ENCODE peak calls at places on chromosomes 12 and 14, in seven cellular contexts. One of them, this sample, is unnamed.

GRCh38 chr14:64200170-64200569 is 94.0 kb downstream of the ESR2 start:
- DNase-seq in prostate gland: no peak
- DNase-seq in K562: no peak
- DNase-seq in SK-N-SH: no peak
- DNase-seq in breast epithelium: no peak
- DNase-seq in GM23338: peak; percentile 47
- DNase-seq in HCT116: no peak
- DNase-seq in this sample: no peak

GRCh38 chr14:92717571-92718042 is 30.8 kb downstream of the LGMN start:
- DNase-seq in SK-N-SH: no peak
- DNase-seq in HCT116: no peak
- DNase-seq in prostate gland: no peak
- DNase-seq in GM23338: no peak
- DNase-seq in K562: no peak
- DNase-seq in breast epithelium: no peak
- DNase-seq in this sample: no peak

GRCh38 chr12:68855771-68856170 is 47.8 kb downstream of the MDM2 start:
- DNase-seq in K562: no peak
- DNase-seq in prostate gland: no peak
- DNase-seq in GM23338: no peak
- DNase-seq in breast epithelium: no peak
- DNase-seq in SK-N-SH: no peak
- DNase-seq in HCT116: no peak
- DNase-seq in this sample: no peak

GRCh38 chr14:57875296-57875695 is 9.4 kb upstream of the SLC35F4 start:
- DNase-seq in breast epithelium: no peak
- DNase-seq in K562: no peak
- DNase-seq in prostate gland: no peak
- DNase-seq in HCT116: no peak
- DNase-seq in GM23338: no peak
- DNase-seq in SK-N-SH: no peak
- DNase-seq in this sample: no peak

GRCh38 chr14:84202486-84202885 is 1327.5 kb upstream of the FLRT2 start:
- DNase-seq in SK-N-SH: no peak
- DNase-seq in prostate gland: no peak
- DNase-seq in GM23338: peak; percentile 35
- DNase-seq in K562: no peak
- DNase-seq in HCT116: no peak
- DNase-seq in breast epithelium: no peak
- DNase-seq in this sample: no peak

GRCh38 chr12:26870491-26871419 is 37.8 kb upstream of the ITPR2 start:
- DNase-seq in prostate gland: peak; percentile 78
- DNase-seq in K562: no peak
- DNase-seq in HCT116: peak; percentile 33
- DNase-seq in SK-N-SH: peak; percentile 53
- DNase-seq in GM23338: no peak
- DNase-seq in breast epithelium: no peak
- DNase-seq in this sample: peak; percentile 77

GRCh38 chr12:13536219-13536910 is 339.8 kb downstream of the EMP1 start:
- DNase-seq in SK-N-SH: no peak
- DNase-seq in GM23338: no peak
- DNase-seq in HCT116: no peak
- DNase-seq in breast epithelium: no peak
- DNase-seq in K562: no peak
- DNase-seq in prostate gland: no peak
- DNase-seq in this sample: no peak

GRCh38 chr14:51093371-51094281 is 1.3 kb downstream of the TRIM9 start:
- DNase-seq in GM23338: peak; percentile 78
- DNase-seq in HCT116: no peak
- DNase-seq in K562: no peak
- DNase-seq in SK-N-SH: peak; percentile 80
- DNase-seq in prostate gland: no peak
- DNase-seq in breast epithelium: no peak
- DNase-seq in this sample: no peak

GRCh38 chr14:69481815-69482568 is 2.5 kb upstream of the PLEKHD1 start:
- DNase-seq in SK-N-SH: no peak
- DNase-seq in HCT116: no peak
- DNase-seq in prostate gland: no peak
- DNase-seq in breast epithelium: no peak
- DNase-seq in GM23338: no peak
- DNase-seq in K562: no peak
- DNase-seq in this sample: no peak

GRCh38 chr14:96198430-96199133 is 6.1 kb upstream of the BDKRB2 start:
- DNase-seq in prostate gland: no peak
- DNase-seq in K562: no peak
- DNase-seq in SK-N-SH: no peak
- DNase-seq in breast epithelium: no peak
- DNase-seq in HCT116: no peak
- DNase-seq in GM23338: no peak
- DNase-seq in this sample: no peak

GRCh38 chr12:76679778-76680177 is 84.1 kb upstream of the ZDHHC17 start:
- DNase-seq in K562: no peak
- DNase-seq in HCT116: no peak
- DNase-seq in SK-N-SH: no peak
- DNase-seq in GM23338: no peak
- DNase-seq in breast epithelium: no peak
- DNase-seq in prostate gland: no peak
- DNase-seq in this sample: no peak

GRCh38 chr14:39233680-39234326 is at the start of gene MIA2:
- DNase-seq in HCT116: no peak
- DNase-seq in SK-N-SH: no peak
- DNase-seq in breast epithelium: no peak
- DNase-seq in prostate gland: no peak
- DNase-seq in GM23338: no peak
- DNase-seq in K562: no peak
- DNase-seq in this sample: no peak

GRCh38 chr14:71703477-71703876 is 228.8 kb upstream of the RGS6 start:
- DNase-seq in K562: no peak
- DNase-seq in GM23338: no peak
- DNase-seq in prostate gland: no peak
- DNase-seq in breast epithelium: no peak
- DNase-seq in SK-N-SH: no peak
- DNase-seq in HCT116: no peak
- DNase-seq in this sample: no peak

GRCh38 chr12:90017316-90017715 is 308.7 kb upstream of the ATP2B1 start:
- DNase-seq in HCT116: no peak
- DNase-seq in GM23338: no peak
- DNase-seq in breast epithelium: no peak
- DNase-seq in prostate gland: no peak
- DNase-seq in K562: no peak
- DNase-seq in SK-N-SH: no peak
- DNase-seq in this sample: no peak

GRCh38 chr14:75438486-75439080 is 10.8 kb downstream of the JDP2 start:
- DNase-seq in prostate gland: no peak
- DNase-seq in SK-N-SH: no peak
- DNase-seq in GM23338: no peak
- DNase-seq in breast epithelium: no peak
- DNase-seq in K562: no peak
- DNase-seq in HCT116: no peak
- DNase-seq in this sample: no peak

GRCh38 chr14:26204954-26205479 is 392.8 kb downstream of the NOVA1 start:
- DNase-seq in prostate gland: peak; percentile 8
- DNase-seq in K562: no peak
- DNase-seq in HCT116: no peak
- DNase-seq in GM23338: peak; percentile 71
- DNase-seq in breast epithelium: peak; percentile 59
- DNase-seq in SK-N-SH: peak; percentile 7
- DNase-seq in this sample: peak; percentile 25

GRCh38 chr14:39469094-39469710 is 37.0 kb upstream of the FBXO33 start:
- DNase-seq in GM23338: peak; percentile 73
- DNase-seq in K562: no peak
- DNase-seq in HCT116: no peak
- DNase-seq in SK-N-SH: no peak
- DNase-seq in breast epithelium: no peak
- DNase-seq in prostate gland: no peak
- DNase-seq in this sample: no peak

GRCh38 chr14:31787377-31787776 is 226.2 kb downstream of the NUBPL start:
- DNase-seq in GM23338: no peak
- DNase-seq in breast epithelium: no peak
- DNase-seq in SK-N-SH: no peak
- DNase-seq in prostate gland: no peak
- DNase-seq in HCT116: peak; percentile 34
- DNase-seq in K562: peak; percentile 5
- DNase-seq in this sample: no peak

GRCh38 chr12:10562306-10562933 is 51.0 kb downstream of the MAGOHB start:
- DNase-seq in GM23338: peak; percentile 44
- DNase-seq in K562: peak; percentile 12
- DNase-seq in prostate gland: peak; percentile 22
- DNase-seq in SK-N-SH: peak; percentile 20
- DNase-seq in HCT116: peak; percentile 48
- DNase-seq in breast epithelium: no peak
- DNase-seq in this sample: no peak

GRCh38 chr14:34094384-34094783 is 143.5 kb upstream of the EGLN3 start:
- DNase-seq in SK-N-SH: no peak
- DNase-seq in breast epithelium: no peak
- DNase-seq in K562: no peak
- DNase-seq in GM23338: no peak
- DNase-seq in HCT116: no peak
- DNase-seq in prostate gland: no peak
- DNase-seq in this sample: no peak

GRCh38 chr14:99728981-99729451 is 44.9 kb downstream of the CYP46A1 start:
- DNase-seq in K562: no peak
- DNase-seq in HCT116: no peak
- DNase-seq in breast epithelium: peak; percentile 19
- DNase-seq in prostate gland: no peak
- DNase-seq in SK-N-SH: no peak
- DNase-seq in GM23338: no peak
- DNase-seq in this sample: no peak

GRCh38 chr12:11830298-11830937 is 180.9 kb downstream of the ETV6 start:
- DNase-seq in K562: no peak
- DNase-seq in HCT116: no peak
- DNase-seq in breast epithelium: no peak
- DNase-seq in GM23338: no peak
- DNase-seq in prostate gland: no peak
- DNase-seq in SK-N-SH: peak; percentile 21
- DNase-seq in this sample: no peak
- H3K4me1 ChIP-seq in K562: peaks cover 18% of the 10 kb centered on the region
- H3K4me1 ChIP-seq in HCT116: no peaks in the 10 kb centered on the region
- H3K4me1 ChIP-seq in breast epithelium: no peaks in the 10 kb centered on the region
- H3K4me1 ChIP-seq in GM23338: peaks cover 37% of the 10 kb centered on the region
- H3K4me1 ChIP-seq in prostate gland: no peaks in the 10 kb centered on the region
- H3K4me1 ChIP-seq in SK-N-SH: peaks cover 8% of the 10 kb centered on the region
- H3K4me1 ChIP-seq in this sample: peaks cover 82% of the 10 kb centered on the region

GRCh38 chr12:51951843-51952722 is 584 bp downstream of the ACVR1B start:
- DNase-seq in SK-N-SH: peak; percentile 30
- DNase-seq in prostate gland: no peak
- DNase-seq in breast epithelium: no peak
- DNase-seq in GM23338: peak; percentile 67
- DNase-seq in HCT116: no peak
- DNase-seq in K562: peak; percentile 19
- DNase-seq in this sample: no peak

GRCh38 chr12:51949342-51950030 is 2.0 kb upstream of the ACVR1B start:
- DNase-seq in HCT116: no peak
- DNase-seq in prostate gland: no peak
- DNase-seq in SK-N-SH: no peak
- DNase-seq in breast epithelium: no peak
- DNase-seq in GM23338: no peak
- DNase-seq in K562: no peak
- DNase-seq in this sample: no peak

GRCh38 chr12:51953011-51953568 is 1.6 kb downstream of the ACVR1B start:
- DNase-seq in GM23338: no peak
- DNase-seq in SK-N-SH: no peak
- DNase-seq in breast epithelium: no peak
- DNase-seq in HCT116: no peak
- DNase-seq in prostate gland: no peak
- DNase-seq in K562: no peak
- DNase-seq in this sample: no peak

GRCh38 chr12:51951199-51951842 is at the start of gene ACVR1B:
- DNase-seq in GM23338: peak; percentile 91
- DNase-seq in K562: peak; percentile 92
- DNase-seq in breast epithelium: peak; percentile 87
- DNase-seq in HCT116: peak; percentile 86
- DNase-seq in prostate gland: peak; percentile 90
- DNase-seq in SK-N-SH: peak; percentile 95
- DNase-seq in this sample: peak; percentile 95

GRCh38 chr12:51950682-51951198 is 759 bp upstream of the ACVR1B start:
- DNase-seq in SK-N-SH: no peak
- DNase-seq in breast epithelium: no peak
- DNase-seq in HCT116: no peak
- DNase-seq in K562: no peak
- DNase-seq in prostate gland: no peak
- DNase-seq in GM23338: no peak
- DNase-seq in this sample: no peak
- TF ChIP-seq POLR2AphosphoS5 in SK-N-SH: no peak
- TF ChIP-seq POLR2AphosphoS5 in breast epithelium: no peak
- TF ChIP-seq POLR2AphosphoS5 in HCT116: no peak
- TF ChIP-seq POLR2AphosphoS5 in K562: no peak
- TF ChIP-seq POLR2AphosphoS5 in prostate gland: no peak
- TF ChIP-seq POLR2AphosphoS5 in GM23338: no peak
- TF ChIP-seq POLR2AphosphoS5 in this sample: no peak

DNA sequence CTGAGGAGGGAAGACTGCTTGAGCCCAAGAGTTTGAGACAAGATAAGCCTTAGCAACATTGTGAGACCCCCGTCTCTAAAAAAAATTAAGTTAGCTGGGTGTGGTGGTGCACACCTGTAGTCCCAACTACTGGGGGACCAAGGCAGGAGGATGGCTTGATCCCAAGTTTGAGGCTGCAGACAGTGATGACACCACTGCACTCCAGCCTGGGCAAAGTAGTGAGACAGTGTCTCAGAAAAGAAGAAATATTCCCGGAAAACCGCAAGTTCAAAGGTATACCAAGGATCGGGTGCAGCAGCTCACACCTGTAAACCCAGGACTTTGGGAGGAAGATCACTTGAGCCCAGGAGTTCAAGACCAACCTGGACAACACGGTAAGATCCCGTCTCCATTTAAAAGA is 5.8 kb downstream of the PTGES3 start:
- DNase-seq in breast epithelium: no peak
- DNase-seq in K562: no peak
- DNase-seq in GM23338: no peak
- DNase-seq in SK-N-SH: no peak
- DNase-seq in prostate gland: no peak
- DNase-seq in HCT116: no peak
- DNase-seq in this sample: peak; percentile 13
- H3K4me1 ChIP-seq in breast epithelium: no peaks in the 10 kb centered on the region
- H3K4me1 ChIP-seq in K562: peaks cover 16% of the 10 kb centered on the region
- H3K4me1 ChIP-seq in GM23338: peaks cover 30% of the 10 kb centered on the region
- H3K4me1 ChIP-seq in SK-N-SH: peaks cover 12% of the 10 kb centered on the region
- H3K4me1 ChIP-seq in prostate gland: no peaks in the 10 kb centered on the region
- H3K4me1 ChIP-seq in HCT116: peaks cover 39% of the 10 kb centered on the region
- H3K4me1 ChIP-seq in this sample: peaks cover 90% of the 10 kb centered on the region

DNA sequence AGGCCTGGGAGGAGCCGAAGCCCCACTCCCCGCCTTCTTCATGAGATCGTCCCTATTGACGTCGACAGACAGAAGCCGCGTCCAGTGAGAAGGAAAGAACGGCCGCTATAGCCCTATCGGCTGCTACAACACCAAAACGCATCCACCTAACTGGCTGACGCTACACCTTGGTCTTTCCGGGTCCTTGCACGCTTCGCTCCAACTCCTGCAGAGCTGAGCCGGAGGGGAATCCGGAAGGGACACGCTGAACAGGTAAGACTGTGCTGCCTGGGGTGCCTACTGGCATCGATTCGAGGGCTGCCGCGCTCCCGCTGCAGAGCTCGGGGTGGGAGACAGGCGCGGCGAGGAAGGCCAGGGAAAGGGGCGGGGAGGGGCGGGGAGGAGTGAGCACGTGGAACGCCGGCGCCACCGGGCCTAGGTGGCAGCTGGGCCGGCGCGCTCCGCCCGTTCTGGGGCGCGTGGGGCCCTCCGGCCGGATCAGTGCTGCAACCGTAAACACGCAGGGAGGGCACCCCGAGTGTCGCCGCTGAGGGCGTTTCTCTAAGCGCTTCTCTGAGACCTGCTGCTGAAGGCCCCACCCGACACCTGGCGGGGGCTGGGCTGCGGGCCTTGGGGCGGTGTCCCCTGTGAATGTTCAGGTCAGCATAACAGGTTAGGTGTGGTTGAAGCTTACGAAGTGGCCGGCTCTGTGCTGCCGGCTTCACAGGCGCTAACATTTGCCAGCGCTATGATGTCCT is at the start of gene DCAF4:
- DNase-seq in GM23338: peak; percentile 100
- DNase-seq in breast epithelium: peak; percentile 93
- DNase-seq in HCT116: peak; percentile 97
- DNase-seq in SK-N-SH: peak; percentile 99
- DNase-seq in prostate gland: peak; percentile 97
- DNase-seq in K562: peak; percentile 70
- DNase-seq in this sample: peak; percentile 96
- TF ChIP-seq POLR2AphosphoS5 in GM23338: peak; percentile 76
- TF ChIP-seq POLR2AphosphoS5 in breast epithelium: peak; percentile 38
- TF ChIP-seq POLR2AphosphoS5 in HCT116: peak; percentile 6
- TF ChIP-seq POLR2AphosphoS5 in SK-N-SH: no peak
- TF ChIP-seq POLR2AphosphoS5 in prostate gland: peak; percentile 89
- TF ChIP-seq POLR2AphosphoS5 in K562: no peak
- TF ChIP-seq POLR2AphosphoS5 in this sample: peak; percentile 34

This sample was measured in stomach.